ENCODE peak calls at places on chromosomes 6 and 20, in four cellular contexts. One of them, this sample, is unnamed.

GRCh38 chr6:78483546-78483945 is 383.8 kb upstream of the IRAK1BP1 start:
- DNase-seq in CD8-positive, alpha-beta T cell: no peak
- DNase-seq in fibroblast of lung: peak; percentile 27
- DNase-seq in tibial nerve: no peak
- DNase-seq in this sample: no peak

GRCh38 chr6:149934249-149935156 is 7.3 kb upstream of the ULBP2 start:
- DNase-seq in fibroblast of lung: peak; percentile 58
- DNase-seq in tibial nerve: peak; percentile 87
- DNase-seq in CD8-positive, alpha-beta T cell: peak; percentile 51
- DNase-seq in this sample: peak; percentile 46

GRCh38 chr6:4607026-4607704 is 169.0 kb upstream of the CDYL start:
- DNase-seq in CD8-positive, alpha-beta T cell: no peak
- DNase-seq in tibial nerve: peak; percentile 44
- DNase-seq in fibroblast of lung: peak; percentile 96
- DNase-seq in this sample: no peak

GRCh38 chr6:151096691-151097090 is 143.1 kb upstream of the AKAP12 start:
- DNase-seq in fibroblast of lung: peak; percentile 59
- DNase-seq in CD8-positive, alpha-beta T cell: no peak
- DNase-seq in tibial nerve: no peak
- DNase-seq in this sample: no peak

GRCh38 chr6:169335301-169335700 is 81.7 kb upstream of the THBS2 start:
- DNase-seq in CD8-positive, alpha-beta T cell: no peak
- DNase-seq in tibial nerve: no peak
- DNase-seq in fibroblast of lung: no peak
- DNase-seq in this sample: no peak

GRCh38 chr20:2692886-2693285 is 306 bp downstream of the EBF4 start:
- DNase-seq in CD8-positive, alpha-beta T cell: no peak
- DNase-seq in tibial nerve: no peak
- DNase-seq in fibroblast of lung: no peak
- DNase-seq in this sample: no peak

GRCh38 chr6:21791066-21791465 is 197.5 kb downstream of the SOX4 start:
- DNase-seq in CD8-positive, alpha-beta T cell: no peak
- DNase-seq in fibroblast of lung: peak; percentile 19
- DNase-seq in tibial nerve: no peak
- DNase-seq in this sample: no peak

GRCh38 chr6:50824505-50824904 is 5.8 kb downstream of the TFAP2B start:
- DNase-seq in fibroblast of lung: no peak
- DNase-seq in tibial nerve: no peak
- DNase-seq in CD8-positive, alpha-beta T cell: no peak
- DNase-seq in this sample: no peak

GRCh38 chr20:51469046-51469445 is 73.5 kb downstream of the NFATC2 start:
- DNase-seq in fibroblast of lung: no peak
- DNase-seq in tibial nerve: no peak
- DNase-seq in CD8-positive, alpha-beta T cell: no peak
- DNase-seq in this sample: no peak

GRCh38 chr20:44217342-44218092 is 6.9 kb upstream of the OSER1 start:
- DNase-seq in CD8-positive, alpha-beta T cell: peak; percentile 56
- DNase-seq in fibroblast of lung: peak; percentile 56
- DNase-seq in tibial nerve: peak; percentile 61
- DNase-seq in this sample: peak; percentile 60

GRCh38 chr6:168304752-168305015 is 14.9 kb downstream of the DACT2 start:
- DNase-seq in tibial nerve: no peak
- DNase-seq in fibroblast of lung: no peak
- DNase-seq in CD8-positive, alpha-beta T cell: no peak
- DNase-seq in this sample: no peak

GRCh38 chr6:168305091-168305749 is 14.4 kb downstream of the DACT2 start:
- DNase-seq in tibial nerve: no peak
- DNase-seq in fibroblast of lung: no peak
- DNase-seq in CD8-positive, alpha-beta T cell: no peak
- DNase-seq in this sample: no peak

GRCh38 chr6:168303982-168304751 is 15.4 kb downstream of the DACT2 start:
- DNase-seq in fibroblast of lung: no peak
- DNase-seq in CD8-positive, alpha-beta T cell: no peak
- DNase-seq in tibial nerve: no peak
- DNase-seq in this sample: no peak

GRCh38 chr6:168307011-168307694 is 12.4 kb downstream of the DACT2 start:
- DNase-seq in CD8-positive, alpha-beta T cell: no peak
- DNase-seq in fibroblast of lung: no peak
- DNase-seq in tibial nerve: no peak
- DNase-seq in this sample: no peak

DNA sequence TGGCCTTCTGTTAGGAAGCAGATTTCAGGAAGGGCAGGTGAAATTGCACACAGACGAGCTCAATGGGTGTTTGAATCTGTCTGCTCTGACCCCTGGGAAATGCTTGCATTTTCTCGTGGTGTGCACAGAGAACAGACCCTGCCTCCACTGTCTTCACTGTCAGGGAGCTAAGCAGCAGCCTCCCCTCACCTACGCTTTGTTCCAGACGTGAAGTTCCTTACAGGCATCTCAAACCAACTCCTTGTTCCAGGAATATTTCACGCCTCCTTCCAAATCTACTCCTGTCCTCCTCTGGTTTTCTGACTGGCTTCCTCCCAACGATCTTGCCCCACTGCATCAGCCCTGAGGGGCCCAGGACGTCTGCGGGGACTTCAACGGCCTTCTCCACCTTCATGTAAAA is 13.7 kb downstream of the DACT2 start:
- DNase-seq in fibroblast of lung: no peak
- DNase-seq in tibial nerve: no peak
- DNase-seq in CD8-positive, alpha-beta T cell: no peak
- DNase-seq in this sample: no peak
- H3K9me3 ChIP-seq in fibroblast of lung: no peaks in the 10 kb centered on the region
- H3K9me3 ChIP-seq in tibial nerve: no peaks in the 10 kb centered on the region
- H3K9me3 ChIP-seq in CD8-positive, alpha-beta T cell: no peaks in the 10 kb centered on the region
- H3K9me3 ChIP-seq in this sample: no peaks in the 10 kb centered on the region

GRCh38 chr20:37455659-37456058 is 65.4 kb upstream of the NNAT start:
- DNase-seq in tibial nerve: no peak
- DNase-seq in CD8-positive, alpha-beta T cell: no peak
- DNase-seq in fibroblast of lung: no peak
- DNase-seq in this sample: no peak
- H3K9me3 ChIP-seq in tibial nerve: no peaks in the 10 kb centered on the region
- H3K9me3 ChIP-seq in CD8-positive, alpha-beta T cell: peaks cover 8% of the 10 kb centered on the region
- H3K9me3 ChIP-seq in fibroblast of lung: no peaks in the 10 kb centered on the region
- H3K9me3 ChIP-seq in this sample: peaks cover 12% of the 10 kb centered on the region

DNA sequence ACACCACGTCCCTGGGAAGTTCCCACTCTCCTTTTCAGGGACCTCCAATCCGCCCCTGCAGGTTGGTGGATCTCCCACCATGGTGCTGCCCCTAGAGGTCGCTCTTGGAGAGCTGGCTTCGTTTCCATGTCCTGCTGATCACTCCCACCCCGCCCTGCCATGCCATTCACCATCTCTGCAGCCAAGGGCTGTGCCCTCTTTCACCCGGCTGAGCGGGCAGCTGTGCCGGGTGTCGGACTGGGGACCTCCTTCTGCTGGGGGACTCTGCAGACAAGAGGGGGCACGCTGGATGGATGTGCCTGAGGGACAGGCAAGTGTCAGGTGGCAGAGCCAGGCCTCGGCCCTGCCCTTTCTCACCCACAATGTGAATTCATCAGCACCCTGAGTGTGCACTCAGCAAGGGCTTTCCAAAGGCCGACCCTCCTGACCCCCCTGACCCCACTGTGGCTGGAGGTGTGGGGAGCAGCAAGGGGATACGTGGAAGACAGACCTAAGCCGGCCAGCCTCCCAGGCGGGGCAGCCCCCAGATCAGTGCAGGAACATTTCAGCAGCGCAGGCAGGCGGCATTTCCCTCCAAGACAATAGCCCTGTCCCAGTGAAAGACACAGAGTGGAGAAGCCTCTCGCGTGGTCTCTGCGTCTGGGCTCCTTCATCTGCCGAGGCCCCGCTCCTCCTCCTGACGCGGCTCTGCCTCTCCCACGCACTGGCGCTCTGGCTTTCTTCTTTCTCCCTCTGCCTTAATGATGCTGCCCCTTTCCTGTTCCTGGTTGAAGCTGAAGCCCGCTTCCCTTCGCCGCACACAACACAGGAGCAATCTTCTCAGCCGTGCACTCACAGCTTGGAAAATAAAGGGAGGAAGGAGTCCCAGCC is 347.2 kb downstream of the CDH4 start:
- DNase-seq in CD8-positive, alpha-beta T cell: no peak
- DNase-seq in fibroblast of lung: no peak
- DNase-seq in tibial nerve: no peak
- DNase-seq in this sample: no peak
- H3K9me3 ChIP-seq in CD8-positive, alpha-beta T cell: no peaks in the 10 kb centered on the region
- H3K9me3 ChIP-seq in fibroblast of lung: no peaks in the 10 kb centered on the region
- H3K9me3 ChIP-seq in tibial nerve: no peaks in the 10 kb centered on the region
- H3K9me3 ChIP-seq in this sample: no peaks in the 10 kb centered on the region

GRCh38 chr20:42700423-42700822 is 489.3 kb downstream of the PTPRT start:
- DNase-seq in fibroblast of lung: no peak
- DNase-seq in tibial nerve: no peak
- DNase-seq in CD8-positive, alpha-beta T cell: no peak
- DNase-seq in this sample: no peak

GRCh38 chr20:42701948-42702347 is 487.8 kb downstream of the PTPRT start:
- DNase-seq in CD8-positive, alpha-beta T cell: no peak
- DNase-seq in tibial nerve: no peak
- DNase-seq in fibroblast of lung: no peak
- DNase-seq in this sample: no peak

GRCh38 chr20:42703744-42704143 is 486.0 kb downstream of the PTPRT start:
- DNase-seq in fibroblast of lung: no peak
- DNase-seq in CD8-positive, alpha-beta T cell: no peak
- DNase-seq in tibial nerve: no peak
- DNase-seq in this sample: no peak

GRCh38 chr20:42697962-42698361 is 491.7 kb downstream of the PTPRT start:
- DNase-seq in fibroblast of lung: no peak
- DNase-seq in tibial nerve: no peak
- DNase-seq in CD8-positive, alpha-beta T cell: no peak
- DNase-seq in this sample: no peak
- H3K9me3 ChIP-seq in fibroblast of lung: no peaks in the 10 kb centered on the region
- H3K9me3 ChIP-seq in tibial nerve: no peaks in the 10 kb centered on the region
- H3K9me3 ChIP-seq in CD8-positive, alpha-beta T cell: no peaks in the 10 kb centered on the region
- H3K9me3 ChIP-seq in this sample: no peaks in the 10 kb centered on the region

GRCh38 chr6:45430590-45431202 is 53.0 kb upstream of the SUPT3H start:
- DNase-seq in CD8-positive, alpha-beta T cell: no peak
- DNase-seq in fibroblast of lung: peak; percentile 43
- DNase-seq in tibial nerve: no peak
- DNase-seq in this sample: no peak
- H3K9me3 ChIP-seq in CD8-positive, alpha-beta T cell: no peaks in the 10 kb centered on the region
- H3K9me3 ChIP-seq in fibroblast of lung: no peaks in the 10 kb centered on the region
- H3K9me3 ChIP-seq in tibial nerve: no peaks in the 10 kb centered on the region
- H3K9me3 ChIP-seq in this sample: no peaks in the 10 kb centered on the region

GRCh38 chr20:22951966-22952365 is 83.1 kb upstream of the SSTR4 start:
- DNase-seq in CD8-positive, alpha-beta T cell: no peak
- DNase-seq in fibroblast of lung: no peak
- DNase-seq in tibial nerve: no peak
- DNase-seq in this sample: no peak
- H3K9me3 ChIP-seq in CD8-positive, alpha-beta T cell: no peaks in the 10 kb centered on the region
- H3K9me3 ChIP-seq in fibroblast of lung: no peaks in the 10 kb centered on the region
- H3K9me3 ChIP-seq in tibial nerve: no peaks in the 10 kb centered on the region
- H3K9me3 ChIP-seq in this sample: no peaks in the 10 kb centered on the region

DNA sequence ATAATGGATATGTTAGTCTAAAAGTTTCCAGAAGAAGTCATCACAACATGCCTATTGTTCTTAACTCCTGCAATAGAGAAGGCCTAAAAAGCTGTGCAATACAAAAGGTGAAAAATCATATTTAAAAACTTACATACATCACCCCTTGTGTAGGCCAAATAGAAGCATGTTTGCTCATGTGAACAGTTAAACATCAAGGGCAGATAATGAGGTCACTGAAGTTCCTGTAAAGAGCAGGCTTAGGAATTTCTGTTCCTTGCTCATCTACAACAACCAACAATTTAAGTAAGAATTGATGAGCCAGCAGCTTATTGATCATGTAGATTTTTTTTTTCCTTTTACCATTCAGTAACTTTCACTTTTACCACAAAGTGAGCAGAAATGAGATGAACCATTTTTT is 7.5 kb upstream of the NUP153 start:
- DNase-seq in tibial nerve: no peak
- DNase-seq in CD8-positive, alpha-beta T cell: no peak
- DNase-seq in fibroblast of lung: peak; percentile 29
- DNase-seq in this sample: no peak
- H3K9me3 ChIP-seq in tibial nerve: no peaks in the 10 kb centered on the region
- H3K9me3 ChIP-seq in CD8-positive, alpha-beta T cell: no peaks in the 10 kb centered on the region
- H3K9me3 ChIP-seq in fibroblast of lung: no peaks in the 10 kb centered on the region
- H3K9me3 ChIP-seq in this sample: no peaks in the 10 kb centered on the region

This sample was measured in T-helper 17 cell.